ENCODE peak calls at places on chromosomes 16 and 17, in six cellular contexts. T is GM23338; U is ovary; G is activated CD4-positive, CD25-positive, alpha-beta regulatory T cell; A is RWPE1; F is B cell. I is an unnamed sample.

GRCh38 chr17:78013683-78014467 is 55.4 kb downstream of the TNRC6C start:
- DNase-seq in G (peak), U (no peak), F (peak), T (peak), A (peak), I (peak)

GRCh38 chr17:2212328-2212981 is 91.1 kb downstream of the SMG6 start:
- DNase-seq in F (no peak), A (no peak), T (no peak), U (no peak), G (no peak), I (no peak)

GRCh38 chr16:26598061-26598460 is 468.7 kb upstream of the C16orf82 start:
- DNase-seq in U (no peak), F (no peak), A (no peak), T (no peak), G (peak), I (no peak)

GRCh38 chr16:84582958-84583516 is 34.8 kb downstream of the COTL1 start:
- DNase-seq in A (no peak), U (no peak), G (no peak), T (no peak), F (no peak), I (no peak)

GRCh38 chr17:54662978-54663876 is 237.4 kb upstream of the TOM1L1 start:
- DNase-seq in T (peak), U (no peak), F (no peak), G (no peak), A (no peak), I (no peak)

GRCh38 chr16:474420-475122 is 49.1 kb downstream of the RAB11FIP3 start:
- DNase-seq in G (no peak), A (no peak), U (no peak), T (no peak), F (no peak), I (no peak)

GRCh38 chr17:1324201-1324750 is 44.8 kb downstream of the TRARG1 start:
- DNase-seq in T (no peak), G (no peak), A (no peak), U (peak), F (no peak), I (no peak)

GRCh38 chr16:70428178-70428998 is 10.5 kb downstream of the ST3GAL2 start:
- DNase-seq in A (peak), T (peak), G (no peak), F (no peak), U (peak), I (peak)

GRCh38 chr16:24769806-24770205 is 40.4 kb downstream of the TNRC6A start:
- DNase-seq in A (no peak), F (no peak), G (no peak), U (no peak), T (no peak), I (no peak)

GRCh38 chr17:68334393-68334792 is 43.1 kb downstream of the ARSG start:
- DNase-seq in U (no peak), G (no peak), A (no peak), F (no peak), T (no peak), I (no peak)

GRCh38 chr17:52383493-52384100 is 225.1 kb upstream of the CA10 start:
- DNase-seq in F (no peak), U (no peak), T (peak), G (no peak), A (peak), I (peak)

GRCh38 chr16:71900336-71900735 is 5.0 kb downstream of the IST1 start:
- DNase-seq in U (no peak), F (peak), A (no peak), T (peak), G (no peak), I (no peak)

GRCh38 chr17:31596382-31597323 is 205.2 kb downstream of the RAB11FIP4 start:
- DNase-seq in A (peak), F (peak), T (peak), U (no peak), G (no peak), I (peak)

GRCh38 chr17:74749262-74750038 is 1.0 kb downstream of the NHERF1 start:
- DNase-seq in F (no peak), T (peak), G (peak), U (no peak), A (no peak), I (no peak)

GRCh38 chr16:85902366-85903155 is 3.6 kb downstream of the IRF8 start:
- DNase-seq in T (no peak), U (no peak), A (no peak), F (peak), G (no peak), I (no peak)

GRCh38 chr17:77834170-77835115 is 124.1 kb upstream of the TNRC6C start:
- DNase-seq in U (peak), T (no peak), G (peak), F (no peak), A (peak), I (peak)

GRCh38 chr17:32104158-32104557 is 38.1 kb upstream of the RHOT1 start:
- DNase-seq in U (no peak), F (no peak), A (no peak), T (no peak), G (no peak), I (no peak)

GRCh38 chr16:84859681-84860080 is 39.9 kb downstream of the CRISPLD2 start:
- DNase-seq in F (no peak), G (no peak), T (no peak), A (no peak), U (no peak), I (no peak)

GRCh38 chr16:51261919-51262318 is 110.8 kb upstream of the SALL1 start:
- DNase-seq in A (no peak), T (no peak), U (no peak), G (no peak), F (no peak), I (no peak)

GRCh38 chr17:76914937-76915336 is 46.7 kb downstream of the MGAT5B start:
- DNase-seq in T (no peak), F (no peak), A (no peak), U (no peak), G (no peak), I (no peak)

GRCh38 chr16:86362155-86362849 is 148.0 kb upstream of the FOXF1 start:
- DNase-seq in U (no peak), G (no peak), A (no peak), F (no peak), T (peak), I (no peak)

GRCh38 chr17:52710363-52710901 is 551.9 kb upstream of the CA10 start:
- DNase-seq in U (no peak), A (no peak), T (peak), F (no peak), G (no peak), I (no peak)

GRCh38 chr16:85796599-85796998 is 2.7 kb downstream of the EMC8 start:
- DNase-seq in F (no peak), T (no peak), U (no peak), A (no peak), G (no peak), I (no peak)

GRCh38 chr16:88464447-88465318 is 11.6 kb downstream of the ZFPM1 start:
- DNase-seq in U (no peak), G (no peak), F (peak), A (no peak), T (no peak), I (no peak)

GRCh38 chr16:73020409-73020884 is 27.5 kb downstream of the ZFHX3 start:
- DNase-seq in U (no peak), A (peak), T (no peak), G (no peak), F (no peak), I (peak)

GRCh38 chr16:47132310-47132709 is 11.4 kb downstream of the NETO2 start:
- DNase-seq in U (no peak), F (no peak), A (no peak), T (no peak), G (no peak), I (no peak)

I was measured in ureter.